ENCODE peak calls at places on chromosomes 7 and 10, in five cellular contexts. X is heart left ventricle, Q is ovary, W is erythroblast, O is H1. G is an unnamed sample.

GRCh38 chr10:114856544-114857287 is 35.1 kb downstream of the FHIP2A start:
- DNase-seq in X (no peak), Q (no peak), W (no peak), O (no peak), G (no peak)

GRCh38 chr7:7761974-7762769 is 43.8 kb upstream of the RPA3 start:
- DNase-seq in X (no peak), Q (no peak), W (peak; percentile 61), O (no peak), G (no peak)

GRCh38 chr7:22565315-22565811 is 65.4 kb upstream of the STEAP1B start:
- DNase-seq in X (peak; percentile 43), Q (no peak), W (no peak), O (no peak), G (no peak)

GRCh38 chr10:50991496-50992355 is 82.6 kb upstream of the PRKG1 start:
- DNase-seq in X (peak; percentile 82), Q (peak; percentile 53), W (no peak), O (no peak), G (peak; percentile 59)

GRCh38 chr10:51251110-51251509 is 176.8 kb downstream of the PRKG1 start:
- DNase-seq in X (no peak), Q (no peak), W (no peak), O (no peak), G (no peak)

GRCh38 chr10:47374611-47375536 is 9.2 kb downstream of the ZNF488 start:
- DNase-seq in X (no peak), Q (no peak), W (no peak), O (no peak), G (no peak)

GRCh38 chr7:39091774-39092173 is 114.1 kb downstream of the POU6F2 start:
- DNase-seq in X (no peak), Q (no peak), W (no peak), O (no peak), G (no peak)

GRCh38 chr10:35574924-35575352 is 30.2 kb upstream of the GJD4 start:
- DNase-seq in X (no peak), Q (no peak), W (no peak), O (peak; percentile 15), G (no peak)

GRCh38 chr7:617614-618538 is 98.2 kb upstream of the PDGFA start:
- DNase-seq in X (no peak), Q (no peak), W (no peak), O (no peak), G (peak; percentile 78)

GRCh38 chr10:52066383-52066782 is 247.7 kb upstream of the DKK1 start:
- DNase-seq in X (no peak), Q (no peak), W (peak; percentile 1), O (no peak), G (no peak)

GRCh38 chr10:25130911-25131310 is 43.9 kb upstream of the GPR158 start:
- DNase-seq in X (no peak), Q (no peak), W (no peak), O (no peak), G (no peak)

GRCh38 chr7:100888529-100888987 is 957 bp downstream of the UFSP1 start:
- DNase-seq in X (peak; percentile 22), Q (no peak), W (no peak), O (no peak), G (no peak)
- TF ChIP-seq POLR2A in X (no peak), Q (no peak), W (no peak), O (no peak), G (no peak)

DNA sequence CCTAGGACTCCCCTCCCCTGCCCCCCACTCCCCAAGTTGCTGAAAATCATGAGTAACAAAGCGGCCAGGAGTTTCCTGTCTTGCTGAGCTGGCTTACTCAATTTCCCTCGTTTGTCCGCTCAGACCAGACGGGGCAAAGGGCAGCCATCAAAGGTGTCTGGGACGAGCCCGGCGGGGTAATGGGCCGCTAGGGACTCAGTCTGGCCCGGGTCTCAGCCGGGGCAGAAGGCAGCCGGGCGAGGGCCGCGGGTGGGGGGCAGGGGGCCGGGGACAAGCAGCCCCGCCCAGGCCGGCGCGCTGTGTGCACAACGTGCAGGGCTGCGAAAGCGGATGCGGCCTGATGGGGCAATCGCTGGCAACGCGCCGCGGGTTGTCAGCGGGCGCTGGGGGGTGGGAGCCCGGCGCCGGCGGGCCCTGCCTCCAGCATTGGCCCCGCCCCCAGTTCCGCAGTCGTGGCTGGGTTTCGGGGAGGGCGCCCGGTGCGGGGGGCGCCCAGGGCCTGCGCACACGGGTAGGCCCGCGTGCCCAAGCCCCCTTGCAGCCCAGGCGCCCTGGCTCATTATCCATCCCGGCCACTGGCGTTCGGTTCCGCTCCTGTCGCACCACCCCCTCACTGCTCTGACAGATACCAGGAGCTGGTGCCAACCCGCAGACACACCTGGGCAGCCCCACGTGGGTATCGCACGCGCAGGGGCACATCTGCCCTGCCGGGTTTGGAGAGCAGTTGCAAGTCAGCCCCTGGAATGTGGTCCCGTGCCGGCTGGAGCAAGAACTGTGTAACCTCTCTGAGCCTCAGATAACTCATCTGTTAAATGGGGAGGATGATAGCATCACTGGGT is 35.1 kb downstream of the DNAJB12 start:
- DNase-seq in X (peak; percentile 96), Q (peak; percentile 96), W (peak; percentile 98), O (no peak), G (peak; percentile 97)
- TF ChIP-seq POLR2A in X (no peak), Q (peak; percentile 28), W (no peak), O (no peak), G (peak; percentile 19)

DNA sequence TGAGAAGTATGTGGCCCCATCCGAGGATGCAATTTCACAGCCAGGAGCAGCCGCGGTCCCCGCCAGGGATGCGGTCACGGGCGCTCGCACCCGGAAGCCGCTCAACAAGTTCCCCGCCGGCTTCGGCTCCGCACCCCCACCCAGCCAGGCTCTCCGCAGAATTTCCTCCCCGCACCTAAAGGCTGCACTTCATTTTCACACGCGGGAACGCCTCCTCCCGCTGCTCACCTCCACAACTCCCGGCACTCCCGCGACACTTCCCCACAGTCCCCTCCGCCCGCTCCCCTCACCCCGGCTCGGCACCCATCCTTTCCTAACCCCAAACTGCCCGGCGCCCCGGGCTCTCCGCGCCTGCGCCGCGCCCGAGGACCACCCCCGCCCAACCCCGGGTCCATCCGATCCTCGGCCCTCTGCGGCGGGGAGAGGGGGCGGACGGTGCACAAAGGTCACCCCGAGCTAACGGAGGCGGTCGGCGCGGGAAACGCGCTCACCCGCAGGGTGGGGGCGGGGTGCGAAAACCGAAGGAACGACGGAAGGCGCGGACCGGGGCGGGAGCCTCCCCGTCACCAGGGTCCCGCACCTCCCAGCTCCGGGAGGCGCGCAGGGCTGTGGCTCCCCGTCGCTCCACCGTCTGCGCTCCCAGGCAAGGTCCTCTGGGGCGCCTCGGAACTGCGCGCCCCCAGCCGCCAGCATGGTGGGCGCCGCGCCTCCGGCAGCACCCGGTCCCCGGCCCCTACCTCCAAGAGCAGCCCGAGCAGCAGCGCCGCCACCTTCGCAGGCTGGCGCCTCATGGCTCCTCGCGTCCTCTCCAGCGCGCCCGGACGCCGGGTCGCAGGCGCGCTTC is 546 bp downstream of the VOPP1 start:
- DNase-seq in X (peak; percentile 51), Q (peak; percentile 53), W (peak; percentile 66), O (no peak), G (peak; percentile 87)
- TF ChIP-seq POLR2A in X (no peak), Q (peak; percentile 27), W (peak; percentile 18), O (no peak), G (no peak)

DNA sequence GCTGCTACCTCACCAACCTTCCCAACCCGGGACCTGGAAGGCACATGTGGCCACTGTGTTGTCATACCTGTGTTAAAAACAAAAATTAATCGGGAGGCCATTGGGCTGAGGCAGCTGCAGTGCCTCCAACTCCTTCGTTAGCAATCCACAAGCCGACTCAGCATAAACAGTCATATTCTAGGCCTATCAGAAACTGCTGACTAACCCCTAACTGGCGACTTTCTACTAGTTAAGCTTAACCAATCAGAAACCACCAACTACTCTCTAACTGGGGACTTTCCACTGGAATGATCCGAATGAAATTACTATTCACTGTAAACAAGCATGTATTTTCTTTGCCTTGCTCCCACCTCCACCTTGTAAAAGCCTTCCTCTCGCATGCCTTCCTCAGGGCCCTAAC is 14.1 kb upstream of the TMEM72 start:
- DNase-seq in X (no peak), Q (no peak), W (peak; percentile 30), O (no peak), G (no peak)
- TF ChIP-seq POLR2A in X (no peak), Q (no peak), W (no peak), O (no peak), G (no peak)

DNA sequence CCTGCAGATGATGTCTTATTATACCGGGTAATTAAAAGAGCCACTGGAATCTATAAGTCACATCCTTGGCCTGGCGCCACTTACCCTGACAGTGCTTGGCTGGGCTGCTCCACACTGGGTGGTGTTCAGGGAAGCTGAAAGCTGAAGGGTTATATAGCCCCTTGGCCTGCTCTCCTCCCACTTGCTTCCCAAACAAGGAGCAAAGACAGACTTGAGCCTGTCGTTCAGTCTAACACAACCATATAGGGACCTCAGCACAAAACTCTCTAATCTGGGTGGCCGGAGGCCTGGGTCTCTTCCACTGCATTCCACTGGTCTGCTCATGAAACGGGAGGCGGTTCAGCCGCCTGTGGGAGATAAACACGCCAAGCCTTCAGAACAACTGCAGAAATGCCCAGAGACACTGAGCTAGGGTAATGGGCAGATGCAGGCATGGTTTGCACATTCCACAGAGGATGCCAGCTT is at the start of gene ACTA2:
- DNase-seq in X (peak; percentile 49), Q (peak; percentile 64), W (peak; percentile 23), O (no peak), G (no peak)
- TF ChIP-seq POLR2A in X (no peak), Q (no peak), W (no peak), O (no peak), G (no peak)

GRCh38 chr7:73831656-73832579 is 1.1 kb downstream of the CLDN4 start:
- DNase-seq in X (no peak), Q (no peak), W (no peak), O (no peak), G (peak; percentile 79)
- TF ChIP-seq POLR2A in X (no peak), Q (no peak), W (no peak), O (no peak), G (peak; percentile 63)

DNA sequence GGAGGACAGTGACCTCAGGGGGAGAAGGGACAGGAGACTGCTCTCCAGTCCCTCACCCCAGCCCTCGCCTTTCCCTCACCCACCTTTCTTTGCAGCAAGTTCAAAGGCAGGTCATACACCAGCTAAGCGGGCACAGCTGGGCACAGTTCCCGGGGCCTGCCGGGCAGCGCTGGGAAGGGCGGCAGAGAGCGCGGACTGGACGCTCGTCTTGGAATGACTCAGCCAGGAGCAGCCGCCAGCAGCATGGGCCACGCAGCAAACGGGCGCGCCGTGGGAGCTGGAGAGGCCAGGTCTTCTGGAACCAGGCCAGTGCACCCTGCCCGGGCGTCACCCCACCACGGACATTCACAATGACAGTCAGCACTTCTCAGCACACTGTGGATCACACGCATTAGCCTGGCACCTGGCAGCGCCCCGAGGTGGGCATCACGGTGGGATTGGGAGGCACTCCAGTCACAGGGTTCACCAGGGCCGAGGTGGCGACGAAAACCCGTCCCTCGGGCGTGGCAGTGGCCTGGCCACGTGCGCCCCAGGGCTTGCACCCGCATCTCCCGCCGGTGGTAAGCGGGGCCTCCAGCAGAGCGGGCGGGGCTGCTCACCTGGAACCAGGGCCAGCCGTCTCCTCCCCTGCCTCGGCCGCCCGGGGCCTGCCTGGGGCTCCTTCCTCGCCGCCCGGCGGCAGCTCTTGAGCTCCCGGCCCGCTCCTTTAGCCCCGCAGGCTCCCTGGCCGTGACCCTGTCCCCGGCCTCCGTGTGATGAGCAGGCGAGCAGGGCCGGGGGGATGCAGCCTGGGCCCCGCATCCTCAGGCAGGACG is 29.0 kb upstream of the WDFY4 start:
- DNase-seq in X (peak; percentile 87), Q (peak; percentile 48), W (no peak), O (no peak), G (peak; percentile 88)
- TF ChIP-seq POLR2A in X (no peak), Q (no peak), W (no peak), O (no peak), G (no peak)

G was measured in Peyer's patch.